ENCODE peak calls at places on chromosomes 11 and 22, in nine cellular contexts. One of them, this sample, is unnamed.

GRCh38 chr11:76102772-76103171 is 103.5 kb downstream of the WNT11 start:
- DNase-seq in HL-60: no peak
- DNase-seq in HCT116: no peak
- DNase-seq in prostate gland: no peak
- DNase-seq in spleen: no peak
- DNase-seq in transverse colon: peak
- DNase-seq in sigmoid colon: no peak
- DNase-seq in SK-N-SH: no peak
- DNase-seq in stomach: peak
- DNase-seq in this sample: no peak

GRCh38 chr11:32796425-32796824 is 2.0 kb upstream of the CCDC73 start:
- DNase-seq in spleen: no peak
- DNase-seq in sigmoid colon: no peak
- DNase-seq in transverse colon: no peak
- DNase-seq in HL-60: no peak
- DNase-seq in stomach: no peak
- DNase-seq in HCT116: no peak
- DNase-seq in SK-N-SH: no peak
- DNase-seq in prostate gland: no peak
- DNase-seq in this sample: no peak

GRCh38 chr22:39681038-39681861 is 110.7 kb downstream of the CACNA1I start:
- DNase-seq in spleen: no peak
- DNase-seq in SK-N-SH: no peak
- DNase-seq in stomach: no peak
- DNase-seq in sigmoid colon: no peak
- DNase-seq in prostate gland: no peak
- DNase-seq in transverse colon: no peak
- DNase-seq in HL-60: no peak
- DNase-seq in HCT116: no peak
- DNase-seq in this sample: no peak

GRCh38 chr11:126363706-126364245 is 8.3 kb downstream of the ST3GAL4 start:
- DNase-seq in HL-60: no peak
- DNase-seq in SK-N-SH: no peak
- DNase-seq in spleen: peak
- DNase-seq in HCT116: no peak
- DNase-seq in sigmoid colon: peak
- DNase-seq in stomach: no peak
- DNase-seq in transverse colon: no peak
- DNase-seq in prostate gland: no peak
- DNase-seq in this sample: no peak

GRCh38 chr11:105713696-105714095 is 103.8 kb downstream of the GRIA4 start:
- DNase-seq in spleen: no peak
- DNase-seq in HCT116: no peak
- DNase-seq in HL-60: no peak
- DNase-seq in stomach: no peak
- DNase-seq in SK-N-SH: no peak
- DNase-seq in sigmoid colon: no peak
- DNase-seq in transverse colon: no peak
- DNase-seq in prostate gland: no peak
- DNase-seq in this sample: no peak

GRCh38 chr11:108803781-108804180 is 138.9 kb downstream of the DDX10 start:
- DNase-seq in transverse colon: no peak
- DNase-seq in spleen: no peak
- DNase-seq in HCT116: no peak
- DNase-seq in HL-60: no peak
- DNase-seq in prostate gland: no peak
- DNase-seq in sigmoid colon: no peak
- DNase-seq in SK-N-SH: no peak
- DNase-seq in stomach: no peak
- DNase-seq in this sample: no peak

GRCh38 chr11:113549611-113550061 is 74.4 kb upstream of the DRD2 start:
- DNase-seq in prostate gland: no peak
- DNase-seq in sigmoid colon: no peak
- DNase-seq in HL-60: no peak
- DNase-seq in transverse colon: no peak
- DNase-seq in spleen: no peak
- DNase-seq in stomach: no peak
- DNase-seq in HCT116: no peak
- DNase-seq in SK-N-SH: no peak
- DNase-seq in this sample: no peak

GRCh38 chr22:44972363-44973083 is 37.3 kb downstream of the PHF21B start:
- DNase-seq in transverse colon: peak
- DNase-seq in sigmoid colon: no peak
- DNase-seq in SK-N-SH: no peak
- DNase-seq in spleen: no peak
- DNase-seq in HL-60: peak
- DNase-seq in HCT116: no peak
- DNase-seq in prostate gland: peak
- DNase-seq in stomach: no peak
- DNase-seq in this sample: no peak

GRCh38 chr22:45548991-45549736 is 46.5 kb downstream of the FBLN1 start:
- DNase-seq in SK-N-SH: no peak
- DNase-seq in spleen: no peak
- DNase-seq in HL-60: no peak
- DNase-seq in transverse colon: peak
- DNase-seq in HCT116: peak
- DNase-seq in sigmoid colon: peak
- DNase-seq in stomach: peak
- DNase-seq in prostate gland: peak
- DNase-seq in this sample: no peak

GRCh38 chr22:41324818-41325528 is 23.6 kb downstream of the ZC3H7B start:
- DNase-seq in transverse colon: no peak
- DNase-seq in SK-N-SH: no peak
- DNase-seq in HL-60: no peak
- DNase-seq in spleen: no peak
- DNase-seq in sigmoid colon: no peak
- DNase-seq in stomach: no peak
- DNase-seq in prostate gland: no peak
- DNase-seq in HCT116: no peak
- DNase-seq in this sample: no peak

GRCh38 chr11:561148-562003 is 606 bp downstream of the RASSF7 start:
- DNase-seq in SK-N-SH: no peak
- DNase-seq in HCT116: no peak
- DNase-seq in transverse colon: peak
- DNase-seq in stomach: peak
- DNase-seq in prostate gland: no peak
- DNase-seq in HL-60: peak
- DNase-seq in sigmoid colon: no peak
- DNase-seq in spleen: no peak
- DNase-seq in this sample: no peak

GRCh38 chr11:44631831-44632230 is 66.4 kb downstream of the CD82 start:
- DNase-seq in stomach: peak
- DNase-seq in prostate gland: no peak
- DNase-seq in sigmoid colon: peak
- DNase-seq in SK-N-SH: no peak
- DNase-seq in HCT116: no peak
- DNase-seq in HL-60: no peak
- DNase-seq in spleen: peak
- DNase-seq in transverse colon: no peak
- DNase-seq in this sample: no peak

GRCh38 chr22:19469421-19469820 is 9.6 kb downstream of the UFD1 start:
- DNase-seq in stomach: no peak
- DNase-seq in HL-60: no peak
- DNase-seq in SK-N-SH: no peak
- DNase-seq in prostate gland: no peak
- DNase-seq in HCT116: no peak
- DNase-seq in transverse colon: no peak
- DNase-seq in spleen: no peak
- DNase-seq in sigmoid colon: no peak
- DNase-seq in this sample: no peak

GRCh38 chr22:32823024-32823730 is 21.7 kb downstream of the TIMP3 start:
- DNase-seq in HCT116: peak
- DNase-seq in sigmoid colon: peak
- DNase-seq in SK-N-SH: peak
- DNase-seq in stomach: peak
- DNase-seq in transverse colon: peak
- DNase-seq in prostate gland: no peak
- DNase-seq in HL-60: peak
- DNase-seq in spleen: no peak
- DNase-seq in this sample: no peak

GRCh38 chr11:93494341-93494740 is 48.9 kb downstream of the SMCO4 start:
- DNase-seq in HL-60: no peak
- DNase-seq in HCT116: no peak
- DNase-seq in SK-N-SH: no peak
- DNase-seq in prostate gland: no peak
- DNase-seq in stomach: no peak
- DNase-seq in sigmoid colon: no peak
- DNase-seq in spleen: no peak
- DNase-seq in transverse colon: no peak
- DNase-seq in this sample: no peak

GRCh38 chr22:22097727-22098228 is 115.2 kb upstream of the TOP3B start:
- DNase-seq in HCT116: no peak
- DNase-seq in stomach: no peak
- DNase-seq in spleen: no peak
- DNase-seq in transverse colon: no peak
- DNase-seq in HL-60: no peak
- DNase-seq in sigmoid colon: no peak
- DNase-seq in prostate gland: no peak
- DNase-seq in SK-N-SH: no peak
- DNase-seq in this sample: no peak

DNA sequence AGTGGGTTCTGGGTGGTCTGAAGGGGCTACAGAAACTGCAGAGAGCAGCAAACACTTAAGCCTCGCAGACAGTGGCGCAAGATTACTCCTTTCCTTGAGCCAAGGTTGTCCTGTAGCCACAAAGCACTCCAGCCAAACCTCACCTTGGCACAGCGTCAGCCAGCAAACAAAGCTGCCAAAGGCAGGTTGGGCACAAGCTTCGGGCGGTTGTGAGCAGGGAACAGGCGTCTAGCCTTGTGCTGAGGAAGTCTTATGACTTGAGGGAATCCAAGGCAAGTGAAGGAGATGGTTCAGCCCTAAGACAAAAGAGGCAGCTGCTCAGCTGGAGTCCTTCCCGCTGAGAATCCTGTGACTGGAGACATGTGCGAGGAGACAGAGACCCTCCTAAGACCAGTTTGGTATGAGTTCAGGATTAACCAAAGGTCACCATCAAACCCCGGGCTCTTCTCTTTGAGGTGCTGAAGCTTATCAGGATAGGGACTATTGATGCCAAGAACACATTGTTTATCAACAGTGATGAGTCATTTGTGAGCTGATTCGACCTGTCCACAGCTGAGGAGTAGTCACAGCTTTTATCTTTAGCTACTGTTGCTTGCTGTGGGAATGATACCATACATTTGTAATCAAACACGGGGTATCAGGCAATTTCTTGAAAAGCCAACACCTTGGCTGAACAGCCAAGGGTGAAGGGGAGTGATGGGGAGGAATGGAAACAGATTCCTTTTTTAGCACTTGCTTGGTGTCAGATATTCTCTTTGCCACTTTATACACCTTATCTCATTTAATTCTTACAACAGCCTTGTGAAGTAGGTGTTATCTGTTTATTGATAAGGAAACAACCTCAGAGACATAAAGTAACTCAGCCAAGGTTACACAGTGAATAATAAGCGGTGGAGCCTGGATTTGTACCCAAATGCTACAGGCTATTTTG is 4.6 kb downstream of the ADM start:
- DNase-seq in SK-N-SH: no peak
- DNase-seq in sigmoid colon: peak
- DNase-seq in prostate gland: peak
- DNase-seq in HL-60: no peak
- DNase-seq in HCT116: peak
- DNase-seq in transverse colon: peak
- DNase-seq in stomach: peak
- DNase-seq in spleen: peak
- DNase-seq in this sample: no peak
- TF ChIP-seq POLR2AphosphoS5 in SK-N-SH: no peak
- TF ChIP-seq POLR2AphosphoS5 in sigmoid colon: peak
- TF ChIP-seq POLR2AphosphoS5 in prostate gland: peak
- TF ChIP-seq POLR2AphosphoS5 in HL-60: no peak
- TF ChIP-seq POLR2AphosphoS5 in HCT116: no peak
- TF ChIP-seq POLR2AphosphoS5 in transverse colon: peak
- TF ChIP-seq POLR2AphosphoS5 in stomach: peak
- TF ChIP-seq POLR2AphosphoS5 in spleen: no peak
- TF ChIP-seq POLR2AphosphoS5 in this sample: peak

GRCh38 chr11:13141731-13142724 is 132.9 kb downstream of the RASSF10 start:
- DNase-seq in SK-N-SH: no peak
- DNase-seq in transverse colon: peak
- DNase-seq in stomach: no peak
- DNase-seq in sigmoid colon: no peak
- DNase-seq in spleen: no peak
- DNase-seq in prostate gland: no peak
- DNase-seq in HCT116: no peak
- DNase-seq in HL-60: no peak
- DNase-seq in this sample: no peak

GRCh38 chr11:13140028-13140870 is 131.1 kb downstream of the RASSF10 start:
- DNase-seq in sigmoid colon: no peak
- DNase-seq in prostate gland: no peak
- DNase-seq in transverse colon: peak
- DNase-seq in HL-60: no peak
- DNase-seq in SK-N-SH: no peak
- DNase-seq in HCT116: no peak
- DNase-seq in spleen: no peak
- DNase-seq in stomach: peak
- DNase-seq in this sample: no peak

GRCh38 chr11:13143486-13144297 is 133.9 kb upstream of the BMAL1 start:
- DNase-seq in transverse colon: peak
- DNase-seq in sigmoid colon: no peak
- DNase-seq in spleen: no peak
- DNase-seq in stomach: peak
- DNase-seq in HCT116: no peak
- DNase-seq in HL-60: no peak
- DNase-seq in prostate gland: peak
- DNase-seq in SK-N-SH: no peak
- DNase-seq in this sample: no peak

GRCh38 chr11:13137778-13138400 is 128.8 kb downstream of the RASSF10 start:
- DNase-seq in sigmoid colon: no peak
- DNase-seq in HCT116: no peak
- DNase-seq in HL-60: no peak
- DNase-seq in stomach: no peak
- DNase-seq in transverse colon: no peak
- DNase-seq in spleen: no peak
- DNase-seq in prostate gland: no peak
- DNase-seq in SK-N-SH: no peak
- DNase-seq in this sample: no peak

GRCh38 chr11:13140873-13141655 is 131.9 kb downstream of the RASSF10 start:
- DNase-seq in SK-N-SH: no peak
- DNase-seq in transverse colon: peak
- DNase-seq in HL-60: no peak
- DNase-seq in sigmoid colon: no peak
- DNase-seq in stomach: no peak
- DNase-seq in HCT116: no peak
- DNase-seq in prostate gland: peak
- DNase-seq in spleen: no peak
- DNase-seq in this sample: no peak
- H3K4me3 ChIP-seq in SK-N-SH: no peak
- H3K4me3 ChIP-seq in transverse colon: no peak
- H3K4me3 ChIP-seq in HL-60: no peak
- H3K4me3 ChIP-seq in sigmoid colon: no peak
- H3K4me3 ChIP-seq in stomach: no peak
- H3K4me3 ChIP-seq in HCT116: no peak
- H3K4me3 ChIP-seq in prostate gland: no peak
- H3K4me3 ChIP-seq in spleen: no peak
- H3K4me3 ChIP-seq in this sample: no peak

GRCh38 chr11:122440783-122441701 is 214.5 kb upstream of the UBASH3B start:
- DNase-seq in SK-N-SH: peak
- DNase-seq in spleen: no peak
- DNase-seq in stomach: no peak
- DNase-seq in HL-60: peak
- DNase-seq in sigmoid colon: peak
- DNase-seq in transverse colon: peak
- DNase-seq in prostate gland: no peak
- DNase-seq in HCT116: no peak
- DNase-seq in this sample: no peak
- H3K27ac ChIP-seq in SK-N-SH: no peak
- H3K27ac ChIP-seq in spleen: no peak
- H3K27ac ChIP-seq in stomach: peak
- H3K27ac ChIP-seq in HL-60: no peak
- H3K27ac ChIP-seq in sigmoid colon: peak
- H3K27ac ChIP-seq in transverse colon: peak
- H3K27ac ChIP-seq in prostate gland: peak
- H3K27ac ChIP-seq in HCT116: no peak
- H3K27ac ChIP-seq in this sample: no peak

GRCh38 chr11:13668102-13668956 is at the start of gene FAR1:
- DNase-seq in sigmoid colon: peak
- DNase-seq in HCT116: peak
- DNase-seq in prostate gland: peak
- DNase-seq in stomach: peak
- DNase-seq in spleen: peak
- DNase-seq in transverse colon: peak
- DNase-seq in SK-N-SH: peak
- DNase-seq in HL-60: peak
- DNase-seq in this sample: peak
- TF ChIP-seq POLR2AphosphoS5 in sigmoid colon: peak
- TF ChIP-seq POLR2AphosphoS5 in HCT116: peak
- TF ChIP-seq POLR2AphosphoS5 in prostate gland: peak
- TF ChIP-seq POLR2AphosphoS5 in stomach: peak
- TF ChIP-seq POLR2AphosphoS5 in spleen: peak
- TF ChIP-seq POLR2AphosphoS5 in transverse colon: peak
- TF ChIP-seq POLR2AphosphoS5 in SK-N-SH: peak
- TF ChIP-seq POLR2AphosphoS5 in HL-60: peak
- TF ChIP-seq POLR2AphosphoS5 in this sample: peak

This sample was measured in Panc1.